ENCODE peak calls at places on chromosomes 13 and 19, in seven cellular contexts. One of them, this sample, is unnamed.
A peak's percentile ranks its signal among the peaks of the same experiment; 100 is the strongest.

GRCh38 chr13:19586904-19587634 is 25.7 kb upstream of the TPTE2 start:
- DNase-seq in stimulated activated CD8-positive, alpha-beta memory T cell treated with anti-CD3 and anti-CD28 coated beads, Interleukin-4, amount 100 ng/mL, for 1 hour: peak; percentile 43
- DNase-seq in GOT3: no peak
- DNase-seq in fibroblast of gingiva: peak; percentile 19
- DNase-seq in NCI-H1105: no peak
- DNase-seq in non-pigmented ciliary epithelial cell: no peak
- DNase-seq in ovary: no peak
- DNase-seq in this sample: no peak

GRCh38 chr19:46962030-46962570 is 57.5 kb upstream of the NPAS1 start:
- DNase-seq in GOT3: no peak
- DNase-seq in non-pigmented ciliary epithelial cell: no peak
- DNase-seq in ovary: no peak
- DNase-seq in stimulated activated CD8-positive, alpha-beta memory T cell treated with anti-CD3 and anti-CD28 coated beads, Interleukin-4, amount 100 ng/mL, for 1 hour: no peak
- DNase-seq in NCI-H1105: no peak
- DNase-seq in fibroblast of gingiva: no peak
- DNase-seq in this sample: no peak

GRCh38 chr19:2003901-2004300 is 11.6 kb downstream of the BTBD2 start:
- DNase-seq in non-pigmented ciliary epithelial cell: no peak
- DNase-seq in fibroblast of gingiva: no peak
- DNase-seq in stimulated activated CD8-positive, alpha-beta memory T cell treated with anti-CD3 and anti-CD28 coated beads, Interleukin-4, amount 100 ng/mL, for 1 hour: no peak
- DNase-seq in ovary: no peak
- DNase-seq in GOT3: no peak
- DNase-seq in NCI-H1105: no peak
- DNase-seq in this sample: no peak

GRCh38 chr19:47693489-47693888 is 19.7 kb upstream of the EHD2 start:
- DNase-seq in NCI-H1105: no peak
- DNase-seq in stimulated activated CD8-positive, alpha-beta memory T cell treated with anti-CD3 and anti-CD28 coated beads, Interleukin-4, amount 100 ng/mL, for 1 hour: no peak
- DNase-seq in non-pigmented ciliary epithelial cell: no peak
- DNase-seq in fibroblast of gingiva: no peak
- DNase-seq in ovary: no peak
- DNase-seq in GOT3: no peak
- DNase-seq in this sample: no peak

GRCh38 chr13:24064258-24064860 is 96.2 kb upstream of the SPATA13 start:
- DNase-seq in non-pigmented ciliary epithelial cell: no peak
- DNase-seq in ovary: no peak
- DNase-seq in NCI-H1105: no peak
- DNase-seq in fibroblast of gingiva: no peak
- DNase-seq in stimulated activated CD8-positive, alpha-beta memory T cell treated with anti-CD3 and anti-CD28 coated beads, Interleukin-4, amount 100 ng/mL, for 1 hour: no peak
- DNase-seq in GOT3: no peak
- DNase-seq in this sample: no peak

GRCh38 chr19:2507109-2507508 is 31.2 kb downstream of the GADD45B start:
- DNase-seq in stimulated activated CD8-positive, alpha-beta memory T cell treated with anti-CD3 and anti-CD28 coated beads, Interleukin-4, amount 100 ng/mL, for 1 hour: no peak
- DNase-seq in non-pigmented ciliary epithelial cell: no peak
- DNase-seq in NCI-H1105: peak; percentile 63
- DNase-seq in GOT3: no peak
- DNase-seq in ovary: no peak
- DNase-seq in fibroblast of gingiva: peak; percentile 78
- DNase-seq in this sample: no peak

GRCh38 chr13:110062077-110062776 is 244.7 kb downstream of the COL4A1 start:
- DNase-seq in fibroblast of gingiva: no peak
- DNase-seq in stimulated activated CD8-positive, alpha-beta memory T cell treated with anti-CD3 and anti-CD28 coated beads, Interleukin-4, amount 100 ng/mL, for 1 hour: no peak
- DNase-seq in GOT3: no peak
- DNase-seq in ovary: no peak
- DNase-seq in non-pigmented ciliary epithelial cell: no peak
- DNase-seq in NCI-H1105: no peak
- DNase-seq in this sample: no peak

GRCh38 chr19:17767559-17767958 is 16.3 kb downstream of the FCHO1 start:
- DNase-seq in ovary: no peak
- DNase-seq in NCI-H1105: peak; percentile 9
- DNase-seq in stimulated activated CD8-positive, alpha-beta memory T cell treated with anti-CD3 and anti-CD28 coated beads, Interleukin-4, amount 100 ng/mL, for 1 hour: no peak
- DNase-seq in non-pigmented ciliary epithelial cell: no peak
- DNase-seq in fibroblast of gingiva: no peak
- DNase-seq in GOT3: no peak
- DNase-seq in this sample: no peak

GRCh38 chr19:43739836-43740235 is 14.9 kb downstream of the SMG9 start:
- DNase-seq in NCI-H1105: no peak
- DNase-seq in non-pigmented ciliary epithelial cell: no peak
- DNase-seq in ovary: no peak
- DNase-seq in fibroblast of gingiva: no peak
- DNase-seq in GOT3: no peak
- DNase-seq in stimulated activated CD8-positive, alpha-beta memory T cell treated with anti-CD3 and anti-CD28 coated beads, Interleukin-4, amount 100 ng/mL, for 1 hour: no peak
- DNase-seq in this sample: no peak

GRCh38 chr13:98105929-98106336 is 37.0 kb upstream of the FARP1 start:
- DNase-seq in ovary: no peak
- DNase-seq in stimulated activated CD8-positive, alpha-beta memory T cell treated with anti-CD3 and anti-CD28 coated beads, Interleukin-4, amount 100 ng/mL, for 1 hour: no peak
- DNase-seq in GOT3: no peak
- DNase-seq in fibroblast of gingiva: no peak
- DNase-seq in non-pigmented ciliary epithelial cell: no peak
- DNase-seq in NCI-H1105: no peak
- DNase-seq in this sample: no peak

GRCh38 chr13:94886191-94886590 is 173.8 kb upstream of the SOX21 start:
- DNase-seq in stimulated activated CD8-positive, alpha-beta memory T cell treated with anti-CD3 and anti-CD28 coated beads, Interleukin-4, amount 100 ng/mL, for 1 hour: no peak
- DNase-seq in non-pigmented ciliary epithelial cell: peak; percentile 55
- DNase-seq in fibroblast of gingiva: no peak
- DNase-seq in NCI-H1105: no peak
- DNase-seq in ovary: no peak
- DNase-seq in GOT3: no peak
- DNase-seq in this sample: no peak

GRCh38 chr13:24152292-24153214 is 8.0 kb upstream of the SPATA13 start:
- DNase-seq in NCI-H1105: no peak
- DNase-seq in ovary: no peak
- DNase-seq in non-pigmented ciliary epithelial cell: no peak
- DNase-seq in fibroblast of gingiva: no peak
- DNase-seq in GOT3: no peak
- DNase-seq in stimulated activated CD8-positive, alpha-beta memory T cell treated with anti-CD3 and anti-CD28 coated beads, Interleukin-4, amount 100 ng/mL, for 1 hour: no peak
- DNase-seq in this sample: no peak

GRCh38 chr19:47063874-47064273 is 15.4 kb upstream of the TMEM160 start:
- DNase-seq in non-pigmented ciliary epithelial cell: no peak
- DNase-seq in stimulated activated CD8-positive, alpha-beta memory T cell treated with anti-CD3 and anti-CD28 coated beads, Interleukin-4, amount 100 ng/mL, for 1 hour: no peak
- DNase-seq in ovary: no peak
- DNase-seq in GOT3: no peak
- DNase-seq in fibroblast of gingiva: no peak
- DNase-seq in NCI-H1105: no peak
- DNase-seq in this sample: no peak

GRCh38 chr13:98261165-98261672 is 84.2 kb upstream of the RNF113B start:
- DNase-seq in NCI-H1105: no peak
- DNase-seq in ovary: no peak
- DNase-seq in non-pigmented ciliary epithelial cell: no peak
- DNase-seq in stimulated activated CD8-positive, alpha-beta memory T cell treated with anti-CD3 and anti-CD28 coated beads, Interleukin-4, amount 100 ng/mL, for 1 hour: no peak
- DNase-seq in fibroblast of gingiva: no peak
- DNase-seq in GOT3: no peak
- DNase-seq in this sample: no peak

GRCh38 chr13:33183431-33184130 is 102.0 kb downstream of the STARD13 start:
- DNase-seq in stimulated activated CD8-positive, alpha-beta memory T cell treated with anti-CD3 and anti-CD28 coated beads, Interleukin-4, amount 100 ng/mL, for 1 hour: no peak
- DNase-seq in non-pigmented ciliary epithelial cell: no peak
- DNase-seq in ovary: no peak
- DNase-seq in GOT3: no peak
- DNase-seq in fibroblast of gingiva: no peak
- DNase-seq in NCI-H1105: no peak
- DNase-seq in this sample: no peak

This sample was measured in AG04450.